ENCODE peak calls at places on chromosomes 13 and 19, in eight cellular contexts. U is CD8-positive, alpha-beta T cell; P is OCI-LY7; D is endodermal cell; H is mucosa of descending colon; T is IMR-90; Z is GM23338; R is right lobe of liver. B is an unnamed sample. For H3K4me1, the result is how much of the 10 kb centered on the place peaks cover.

GRCh38 chr13:112880976-112881540 is 88.0 kb upstream of the MCF2L start:
- DNase-seq in T (no peak), Z (no peak), H (no peak), U (no peak), R (no peak), P (no peak), D (no peak), B (no peak)

GRCh38 chr13:45621950-45622349 is 6.4 kb upstream of the ERICH6B start:
- DNase-seq in R (no peak), D (peak), T (no peak), H (no peak), Z (peak), U (no peak), P (no peak), B (peak)

GRCh38 chr13:103145476-103145875 is 79.3 kb upstream of the SLC10A2 start:
- DNase-seq in R (no peak), U (no peak), T (no peak), Z (no peak), H (no peak), P (no peak), D (no peak), B (no peak)

GRCh38 chr13:65417953-65418352 is 1812.2 kb downstream of the PCDH9 start:
- DNase-seq in U (no peak), D (no peak), T (no peak), R (no peak), Z (no peak), H (no peak), P (no peak), B (no peak)

GRCh38 chr19:3699071-3699740 is 1.1 kb downstream of the PIP5K1C start:
- DNase-seq in T (peak), P (peak), Z (no peak), U (no peak), R (peak), D (peak), H (no peak), B (peak)

GRCh38 chr13:101829484-101829883 is 377.0 kb downstream of the ITGBL1 start:
- DNase-seq in H (no peak), D (no peak), P (no peak), U (no peak), T (no peak), R (no peak), Z (no peak), B (no peak)

GRCh38 chr19:41479757-41480191 is 36.8 kb downstream of the ERICH4 start:
- DNase-seq in T (no peak), H (no peak), D (no peak), R (peak), Z (no peak), P (no peak), U (no peak), B (no peak)

GRCh38 chr13:100434010-100434763 is 154.4 kb downstream of the GGACT start:
- DNase-seq in T (peak), H (no peak), D (no peak), R (no peak), P (no peak), Z (no peak), U (no peak), B (no peak)

GRCh38 chr19:5645409-5645808 is 22.5 kb downstream of the SAFB start:
- DNase-seq in P (no peak), T (no peak), Z (no peak), D (no peak), H (no peak), U (no peak), R (no peak), B (no peak)

GRCh38 chr13:43237616-43238015 is 214.2 kb downstream of the DNAJC15 start:
- DNase-seq in T (no peak), P (no peak), D (no peak), R (no peak), Z (no peak), H (no peak), U (no peak), B (no peak)

GRCh38 chr13:52644108-52644507 is 1.9 kb downstream of the HNRNPA1L2 start:
- DNase-seq in R (no peak), D (no peak), U (no peak), H (no peak), Z (no peak), T (peak), P (no peak), B (no peak)

GRCh38 chr19:55101261-55101660 is 16.2 kb downstream of the PPP1R12C start:
- DNase-seq in D (no peak), H (no peak), U (no peak), T (no peak), Z (no peak), P (no peak), R (no peak), B (no peak)

GRCh38 chr19:43711751-43712355 is 4.0 kb upstream of the IRGC start:
- DNase-seq in P (no peak), D (no peak), R (no peak), T (no peak), H (peak), Z (no peak), U (no peak), B (no peak)

GRCh38 chr13:19597523-19597922 is 35.9 kb upstream of the MPHOSPH8 start:
- DNase-seq in P (no peak), H (no peak), Z (no peak), T (peak), R (no peak), U (no peak), D (no peak), B (no peak)

GRCh38 chr19:44581288-44581687 is 32.1 kb upstream of the IGSF23 start:
- DNase-seq in D (peak), H (peak), P (no peak), R (no peak), T (no peak), Z (no peak), U (no peak), B (no peak)

GRCh38 chr19:32181356-32181920 is 164.0 kb upstream of the ZNF507 start:
- DNase-seq in Z (no peak), H (no peak), U (peak), P (no peak), R (no peak), D (no peak), T (no peak), B (no peak)

GRCh38 chr13:26784704-26785639 is 24.4 kb upstream of the GPR12 start:
- DNase-seq in U (peak), R (no peak), Z (peak), T (no peak), P (peak), D (peak), H (peak), B (peak)

GRCh38 chr13:26021516-26021915 is 30.3 kb downstream of the SHISA2 start:
- DNase-seq in H (no peak), P (no peak), D (no peak), T (no peak), R (no peak), Z (no peak), U (no peak), B (no peak)

GRCh38 chr19:5804516-5805464 is at the start of gene NRTN:
- DNase-seq in H (peak), U (peak), R (peak), T (no peak), D (peak), P (peak), Z (peak), B (peak)

GRCh38 chr19:41894350-41894749 is 11.4 kb downstream of the ARHGEF1 start:
- DNase-seq in R (no peak), Z (no peak), H (no peak), D (no peak), U (no peak), T (no peak), P (no peak), B (no peak)

GRCh38 chr19:18433039-18433691 is 4.8 kb downstream of the ISYNA1 start:
- DNase-seq in Z (peak), R (no peak), P (peak), T (no peak), H (no peak), U (peak), D (peak), B (no peak)

GRCh38 chr13:109383683-109384082 is 402.7 kb downstream of the IRS2 start:
- DNase-seq in U (no peak), H (no peak), P (no peak), Z (no peak), R (no peak), D (no peak), T (peak), B (no peak)

GRCh38 chr19:29596080-29596479 is 10.0 kb upstream of the POP4 start:
- DNase-seq in P (no peak), Z (no peak), D (no peak), H (no peak), R (no peak), T (no peak), U (no peak), B (no peak)

GRCh38 chr13:72839831-72840426 is 58.0 kb downstream of the PIBF1 start:
- DNase-seq in D (peak), R (peak), Z (peak), U (no peak), P (peak), H (peak), T (peak), B (peak)

GRCh38 chr19:19515764-19516519 is at the start of gene NDUFA13:
- DNase-seq in Z (peak), D (peak), U (peak), P (peak), T (peak), H (peak), R (peak), B (peak)

GRCh38 chr19:19517235-19517619 is 1.2 kb downstream of the NDUFA13 start:
- DNase-seq in D (no peak), Z (no peak), R (no peak), P (no peak), H (no peak), T (no peak), U (no peak), B (no peak)

GRCh38 chr19:19513671-19514070 is 1.7 kb downstream of the TSSK6 start:
- DNase-seq in Z (no peak), H (no peak), U (no peak), R (no peak), P (no peak), D (no peak), T (no peak), B (no peak)

GRCh38 chr19:19514215-19514633 is 1.1 kb downstream of the TSSK6 start:
- DNase-seq in H (peak), T (no peak), D (no peak), U (no peak), P (no peak), Z (no peak), R (peak), B (no peak)

GRCh38 chr19:19514881-19515763 is at the start of gene TSSK6:
- DNase-seq in Z (no peak), D (no peak), R (no peak), H (no peak), P (no peak), T (no peak), U (peak), B (no peak)
- H3K4me1 ChIP-seq in Z (under half), D (under half), R (under half), H (under half), P (under half), T (under half), U (under half), B (under half)

DNA sequence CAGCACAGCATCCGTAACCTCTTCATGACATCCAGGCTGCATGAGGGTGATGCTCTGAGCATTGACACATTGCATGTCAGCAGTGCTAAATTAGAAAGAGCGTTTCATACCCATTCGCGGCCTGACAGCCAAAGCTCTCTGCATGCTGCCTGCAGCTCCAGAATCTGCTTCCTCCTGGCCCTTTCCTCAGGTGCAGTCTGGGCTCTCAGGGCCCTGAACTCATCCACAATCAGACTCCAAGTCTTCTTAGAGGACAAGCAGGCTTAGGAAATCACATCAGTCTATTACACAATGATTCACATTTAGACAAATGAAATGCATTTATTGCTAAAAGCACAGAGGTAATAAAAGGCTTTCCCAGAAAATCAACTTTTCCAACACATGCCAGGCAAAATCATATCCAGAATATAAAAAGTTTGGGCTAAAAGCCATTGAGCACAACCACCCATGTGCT is 109.1 kb downstream of the COL4A2 start:
- DNase-seq in D (no peak), P (no peak), Z (no peak), H (no peak), T (peak), R (no peak), U (no peak), B (no peak)
- H3K4me1 ChIP-seq in D (under half), P (under half), Z (under half), H (under half), T (under half), R (under half), U (under half), B (under half)

GRCh38 chr13:90738881-90739280 is 608.6 kb upstream of the MIR17HG start:
- DNase-seq in Z (no peak), U (no peak), D (no peak), H (no peak), T (no peak), P (no peak), R (no peak), B (no peak)
- H3K4me1 ChIP-seq in Z (under half), U (under half), D (under half), H (under half), T (under half), P (under half), R (under half), B (under half)

GRCh38 chr13:33283195-33283910 is 2.2 kb downstream of the STARD13 start:
- DNase-seq in Z (no peak), P (no peak), R (no peak), U (no peak), D (no peak), H (no peak), T (no peak), B (no peak)
- H3K4me1 ChIP-seq in Z (under half), P (under half), R (half or more), U (under half), D (under half), H (under half), T (under half), B (under half)

DNA sequence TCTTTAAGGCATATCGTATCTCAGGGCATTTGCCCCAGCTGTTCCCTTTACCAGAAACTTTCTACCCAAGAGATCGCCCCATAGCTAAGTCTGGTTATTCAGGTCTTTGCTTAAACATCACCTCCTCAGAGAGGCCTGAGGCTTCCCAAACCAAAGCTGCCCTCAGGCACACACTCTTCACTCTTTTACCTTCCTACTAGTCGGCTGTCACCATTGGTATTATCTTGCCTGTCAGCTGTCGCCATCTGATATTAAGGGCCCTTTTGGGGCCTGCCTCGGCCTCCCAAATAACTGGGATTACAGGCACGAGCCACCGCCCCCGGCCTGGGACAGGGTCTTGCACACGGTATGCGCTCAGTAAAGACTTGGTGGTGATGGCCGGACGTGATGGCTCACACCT is 1.0 kb downstream of the GADD45GIP1 start:
- DNase-seq in H (no peak), U (no peak), R (no peak), Z (no peak), T (no peak), D (no peak), P (no peak), B (no peak)
- H3K4me1 ChIP-seq in H (under half), U (under half), R (under half), Z (under half), T (under half), D (under half), P (under half), B (under half)

DNA sequence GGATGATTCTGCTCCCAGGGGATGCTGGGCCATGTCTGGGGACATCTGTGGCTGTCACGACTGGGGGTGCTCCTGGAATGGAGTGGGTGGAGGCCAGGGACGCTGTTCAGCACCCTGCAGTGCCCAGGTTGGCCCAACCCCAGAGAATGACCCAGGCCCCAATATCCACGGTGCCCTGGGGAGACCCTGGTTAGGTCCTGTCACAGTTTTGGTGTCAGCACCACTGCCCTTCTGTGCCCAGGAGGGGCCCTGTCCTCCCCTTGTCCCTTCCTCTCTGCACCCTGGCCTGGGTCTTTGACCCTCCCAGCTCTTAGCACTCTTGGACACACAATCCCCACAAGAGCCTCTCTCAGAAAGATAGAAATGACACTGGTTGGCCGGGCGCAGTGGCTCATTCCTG is 85.3 kb downstream of the GADD45B start:
- DNase-seq in T (no peak), Z (no peak), U (no peak), D (no peak), R (no peak), H (no peak), P (no peak), B (no peak)
- H3K4me1 ChIP-seq in T (under half), Z (under half), U (under half), D (under half), R (under half), H (under half), P (under half), B (under half)

B was measured in DND-41.